ENCODE peak calls at places on chromosome 22, in nine cellular contexts. One of them, this sample, is unnamed.

GRCh38 chr22:48135641-48136040 is 1373.2 kb downstream of the TBC1D22A start:
- DNase-seq in ovary: no peak
- DNase-seq in Caco-2: no peak
- DNase-seq in retinal pigment epithelial cell: no peak
- DNase-seq in IMR-90: no peak
- DNase-seq in tibial artery: no peak
- DNase-seq in left ventricle myocardium inferior: no peak
- DNase-seq in BE2C: no peak
- DNase-seq in stomach: no peak
- DNase-seq in this sample: no peak

GRCh38 chr22:45290410-45290936 is 5.7 kb downstream of the UPK3A start:
- DNase-seq in ovary: no peak
- DNase-seq in Caco-2: no peak
- DNase-seq in retinal pigment epithelial cell: peak; percentile 77
- DNase-seq in IMR-90: peak; percentile 83
- DNase-seq in tibial artery: no peak
- DNase-seq in left ventricle myocardium inferior: no peak
- DNase-seq in BE2C: peak; percentile 71
- DNase-seq in stomach: peak; percentile 38
- DNase-seq in this sample: peak; percentile 58

GRCh38 chr22:45553333-45554039 is 50.8 kb downstream of the FBLN1 start:
- DNase-seq in ovary: peak; percentile 94
- DNase-seq in Caco-2: peak; percentile 74
- DNase-seq in retinal pigment epithelial cell: no peak
- DNase-seq in IMR-90: peak; percentile 93
- DNase-seq in tibial artery: peak; percentile 86
- DNase-seq in left ventricle myocardium inferior: peak; percentile 77
- DNase-seq in BE2C: peak; percentile 90
- DNase-seq in stomach: peak; percentile 68
- DNase-seq in this sample: peak; percentile 59

GRCh38 chr22:20536590-20537324 is 29.3 kb downstream of the MED15 start:
- DNase-seq in ovary: no peak
- DNase-seq in Caco-2: no peak
- DNase-seq in retinal pigment epithelial cell: no peak
- DNase-seq in IMR-90: no peak
- DNase-seq in tibial artery: no peak
- DNase-seq in left ventricle myocardium inferior: peak; percentile 61
- DNase-seq in BE2C: peak; percentile 96
- DNase-seq in stomach: no peak
- DNase-seq in this sample: no peak

GRCh38 chr22:23063539-23064380 is 6.6 kb upstream of the GNAZ start:
- DNase-seq in ovary: peak; percentile 29
- DNase-seq in Caco-2: no peak
- DNase-seq in retinal pigment epithelial cell: no peak
- DNase-seq in IMR-90: no peak
- DNase-seq in tibial artery: peak; percentile 17
- DNase-seq in left ventricle myocardium inferior: no peak
- DNase-seq in BE2C: peak; percentile 3
- DNase-seq in stomach: peak; percentile 22
- DNase-seq in this sample: no peak

GRCh38 chr22:29830585-29830984 is 7.5 kb downstream of the ASCC2 start:
- DNase-seq in ovary: no peak
- DNase-seq in Caco-2: no peak
- DNase-seq in retinal pigment epithelial cell: no peak
- DNase-seq in IMR-90: no peak
- DNase-seq in tibial artery: no peak
- DNase-seq in left ventricle myocardium inferior: peak; percentile 68
- DNase-seq in BE2C: peak; percentile 22
- DNase-seq in stomach: no peak
- DNase-seq in this sample: no peak

GRCh38 chr22:35037089-35037488 is 28.9 kb upstream of the ISX start:
- DNase-seq in ovary: no peak
- DNase-seq in Caco-2: peak; percentile 8
- DNase-seq in retinal pigment epithelial cell: no peak
- DNase-seq in IMR-90: no peak
- DNase-seq in tibial artery: no peak
- DNase-seq in left ventricle myocardium inferior: no peak
- DNase-seq in BE2C: no peak
- DNase-seq in stomach: no peak
- DNase-seq in this sample: no peak

GRCh38 chr22:48091656-48092223 is 1329.3 kb downstream of the TBC1D22A start:
- DNase-seq in ovary: no peak
- DNase-seq in Caco-2: no peak
- DNase-seq in retinal pigment epithelial cell: no peak
- DNase-seq in IMR-90: no peak
- DNase-seq in tibial artery: no peak
- DNase-seq in left ventricle myocardium inferior: no peak
- DNase-seq in BE2C: no peak
- DNase-seq in stomach: no peak
- DNase-seq in this sample: no peak

DNA sequence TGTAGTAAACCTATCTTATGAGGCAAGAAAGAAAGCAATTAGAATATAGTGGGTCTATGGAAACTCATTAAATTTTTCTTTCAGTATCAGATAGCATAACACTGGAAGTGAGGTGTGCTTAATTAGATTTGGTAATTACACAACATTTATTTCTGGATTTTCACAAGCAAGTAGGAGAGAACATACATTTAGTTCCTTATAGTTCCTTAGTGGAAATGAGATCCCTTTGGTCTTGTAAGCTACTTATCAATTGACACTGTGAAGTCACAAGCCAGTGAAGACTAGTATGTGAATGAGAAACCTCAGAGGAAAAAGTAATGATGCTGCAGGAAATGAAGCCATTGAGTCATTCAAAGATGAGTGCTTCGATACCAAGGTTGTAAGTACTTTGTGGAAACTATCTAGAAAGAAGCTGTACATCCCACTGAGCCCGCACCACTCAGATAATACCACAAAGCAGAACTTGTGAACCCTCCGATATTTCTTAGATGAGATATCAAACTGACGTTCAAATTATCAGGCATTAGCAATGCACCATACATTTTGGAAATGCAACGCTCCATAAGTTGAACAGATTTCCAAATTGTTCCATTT is 53.5 kb downstream of the ENTHD1 start:
- DNase-seq in ovary: no peak
- DNase-seq in Caco-2: no peak
- DNase-seq in retinal pigment epithelial cell: no peak
- DNase-seq in IMR-90: no peak
- DNase-seq in tibial artery: no peak
- DNase-seq in left ventricle myocardium inferior: no peak
- DNase-seq in BE2C: no peak
- DNase-seq in stomach: no peak
- DNase-seq in this sample: no peak
- H3K4me3 ChIP-seq in ovary: no peak overlapping the region
- H3K4me3 ChIP-seq in Caco-2: no peak overlapping the region
- H3K4me3 ChIP-seq in retinal pigment epithelial cell: no peak overlapping the region
- H3K4me3 ChIP-seq in IMR-90: no peak overlapping the region
- H3K4me3 ChIP-seq in tibial artery: no peak overlapping the region
- H3K4me3 ChIP-seq in left ventricle myocardium inferior: no peak overlapping the region
- H3K4me3 ChIP-seq in BE2C: no peak overlapping the region
- H3K4me3 ChIP-seq in stomach: no peak overlapping the region
- H3K4me3 ChIP-seq in this sample: no peak overlapping the region

GRCh38 chr22:36103891-36104290 is 56.7 kb downstream of the APOL3 start:
- DNase-seq in ovary: peak; percentile 3
- DNase-seq in Caco-2: no peak
- DNase-seq in retinal pigment epithelial cell: no peak
- DNase-seq in IMR-90: no peak
- DNase-seq in tibial artery: no peak
- DNase-seq in left ventricle myocardium inferior: no peak
- DNase-seq in BE2C: no peak
- DNase-seq in stomach: no peak
- DNase-seq in this sample: no peak

GRCh38 chr22:36102995-36103394 is 57.6 kb downstream of the APOL3 start:
- DNase-seq in ovary: no peak
- DNase-seq in Caco-2: no peak
- DNase-seq in retinal pigment epithelial cell: no peak
- DNase-seq in IMR-90: no peak
- DNase-seq in tibial artery: no peak
- DNase-seq in left ventricle myocardium inferior: no peak
- DNase-seq in BE2C: no peak
- DNase-seq in stomach: no peak
- DNase-seq in this sample: no peak

GRCh38 chr22:36104988-36105387 is 55.6 kb downstream of the APOL3 start:
- DNase-seq in ovary: no peak
- DNase-seq in Caco-2: no peak
- DNase-seq in retinal pigment epithelial cell: no peak
- DNase-seq in IMR-90: peak; percentile 36
- DNase-seq in tibial artery: no peak
- DNase-seq in left ventricle myocardium inferior: no peak
- DNase-seq in BE2C: no peak
- DNase-seq in stomach: no peak
- DNase-seq in this sample: no peak

GRCh38 chr22:36106910-36107309 is 53.6 kb downstream of the APOL3 start:
- DNase-seq in ovary: no peak
- DNase-seq in Caco-2: no peak
- DNase-seq in retinal pigment epithelial cell: no peak
- DNase-seq in IMR-90: no peak
- DNase-seq in tibial artery: no peak
- DNase-seq in left ventricle myocardium inferior: no peak
- DNase-seq in BE2C: no peak
- DNase-seq in stomach: no peak
- DNase-seq in this sample: no peak

GRCh38 chr22:36104435-36104834 is 56.1 kb downstream of the APOL3 start:
- DNase-seq in ovary: no peak
- DNase-seq in Caco-2: no peak
- DNase-seq in retinal pigment epithelial cell: no peak
- DNase-seq in IMR-90: no peak
- DNase-seq in tibial artery: no peak
- DNase-seq in left ventricle myocardium inferior: no peak
- DNase-seq in BE2C: no peak
- DNase-seq in stomach: no peak
- DNase-seq in this sample: no peak
- TF ChIP-seq CTCF in ovary: no peak
- TF ChIP-seq CTCF in Caco-2: no peak
- TF ChIP-seq CTCF in retinal pigment epithelial cell: no peak
- TF ChIP-seq CTCF in IMR-90: no peak
- TF ChIP-seq CTCF in tibial artery: no peak
- TF ChIP-seq CTCF in left ventricle myocardium inferior: no peak
- TF ChIP-seq CTCF in BE2C: no peak
- TF ChIP-seq CTCF in stomach: no peak
- TF ChIP-seq CTCF in this sample: no peak

GRCh38 chr22:17779286-17780115 is 5.2 kb upstream of the BID start:
- DNase-seq in ovary: no peak
- DNase-seq in Caco-2: no peak
- DNase-seq in retinal pigment epithelial cell: no peak
- DNase-seq in IMR-90: no peak
- DNase-seq in tibial artery: no peak
- DNase-seq in left ventricle myocardium inferior: no peak
- DNase-seq in BE2C: peak; percentile 53
- DNase-seq in stomach: no peak
- DNase-seq in this sample: no peak

GRCh38 chr22:17777005-17777716 is 2.9 kb upstream of the BID start:
- DNase-seq in ovary: no peak
- DNase-seq in Caco-2: no peak
- DNase-seq in retinal pigment epithelial cell: no peak
- DNase-seq in IMR-90: no peak
- DNase-seq in tibial artery: no peak
- DNase-seq in left ventricle myocardium inferior: no peak
- DNase-seq in BE2C: no peak
- DNase-seq in stomach: peak; percentile 55
- DNase-seq in this sample: no peak

GRCh38 chr22:17778412-17778976 is 4.2 kb upstream of the BID start:
- DNase-seq in ovary: no peak
- DNase-seq in Caco-2: no peak
- DNase-seq in retinal pigment epithelial cell: no peak
- DNase-seq in IMR-90: no peak
- DNase-seq in tibial artery: no peak
- DNase-seq in left ventricle myocardium inferior: no peak
- DNase-seq in BE2C: no peak
- DNase-seq in stomach: no peak
- DNase-seq in this sample: no peak

GRCh38 chr22:17775781-17776470 is 1.7 kb upstream of the BID start:
- DNase-seq in ovary: no peak
- DNase-seq in Caco-2: no peak
- DNase-seq in retinal pigment epithelial cell: no peak
- DNase-seq in IMR-90: no peak
- DNase-seq in tibial artery: no peak
- DNase-seq in left ventricle myocardium inferior: no peak
- DNase-seq in BE2C: no peak
- DNase-seq in stomach: no peak
- DNase-seq in this sample: no peak

DNA sequence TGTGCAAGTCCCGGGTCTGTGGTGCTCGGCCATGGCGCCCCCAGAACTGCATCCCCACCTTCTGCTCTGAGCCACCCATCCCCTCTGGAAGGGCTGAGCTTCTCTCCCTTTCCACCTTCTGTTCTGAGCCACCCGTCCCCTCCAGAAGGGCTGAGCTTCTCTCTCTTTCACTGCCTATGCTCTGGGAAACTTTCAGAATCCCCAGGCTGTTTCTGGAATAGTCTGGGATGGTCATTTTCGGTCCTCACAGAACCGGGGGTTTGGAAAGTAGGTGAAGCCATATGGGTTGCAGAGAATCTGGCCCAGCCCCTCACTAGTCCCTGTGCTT is 3.4 kb upstream of the BID start:
- DNase-seq in ovary: no peak
- DNase-seq in Caco-2: no peak
- DNase-seq in retinal pigment epithelial cell: no peak
- DNase-seq in IMR-90: no peak
- DNase-seq in tibial artery: no peak
- DNase-seq in left ventricle myocardium inferior: no peak
- DNase-seq in BE2C: no peak
- DNase-seq in stomach: no peak
- DNase-seq in this sample: no peak
- H3K4me3 ChIP-seq in ovary: no peak overlapping the region
- H3K4me3 ChIP-seq in Caco-2: no peak overlapping the region
- H3K4me3 ChIP-seq in retinal pigment epithelial cell: no peak overlapping the region
- H3K4me3 ChIP-seq in IMR-90: no peak overlapping the region
- H3K4me3 ChIP-seq in tibial artery: peak overlapping the region; percentile 21
- H3K4me3 ChIP-seq in left ventricle myocardium inferior: peak overlapping the region; percentile 48
- H3K4me3 ChIP-seq in BE2C: no peak overlapping the region
- H3K4me3 ChIP-seq in stomach: peak overlapping the region; percentile 38
- H3K4me3 ChIP-seq in this sample: no peak overlapping the region

GRCh38 chr22:41537203-41537602 is 7.1 kb downstream of the POLR3H start:
- DNase-seq in ovary: no peak
- DNase-seq in Caco-2: no peak
- DNase-seq in retinal pigment epithelial cell: no peak
- DNase-seq in IMR-90: no peak
- DNase-seq in tibial artery: no peak
- DNase-seq in left ventricle myocardium inferior: no peak
- DNase-seq in BE2C: no peak
- DNase-seq in stomach: no peak
- DNase-seq in this sample: no peak

GRCh38 chr22:41534219-41534618 is 10.1 kb downstream of the POLR3H start:
- DNase-seq in ovary: no peak
- DNase-seq in Caco-2: no peak
- DNase-seq in retinal pigment epithelial cell: no peak
- DNase-seq in IMR-90: no peak
- DNase-seq in tibial artery: no peak
- DNase-seq in left ventricle myocardium inferior: no peak
- DNase-seq in BE2C: no peak
- DNase-seq in stomach: no peak
- DNase-seq in this sample: no peak

GRCh38 chr22:41531736-41532477 is 12.4 kb downstream of the POLR3H start:
- DNase-seq in ovary: no peak
- DNase-seq in Caco-2: no peak
- DNase-seq in retinal pigment epithelial cell: no peak
- DNase-seq in IMR-90: no peak
- DNase-seq in tibial artery: no peak
- DNase-seq in left ventricle myocardium inferior: no peak
- DNase-seq in BE2C: no peak
- DNase-seq in stomach: no peak
- DNase-seq in this sample: no peak

GRCh38 chr22:41532908-41533825 is 11.1 kb downstream of the POLR3H start:
- DNase-seq in ovary: peak; percentile 85
- DNase-seq in Caco-2: peak; percentile 78
- DNase-seq in retinal pigment epithelial cell: no peak
- DNase-seq in IMR-90: peak; percentile 58
- DNase-seq in tibial artery: peak; percentile 56
- DNase-seq in left ventricle myocardium inferior: peak; percentile 79
- DNase-seq in BE2C: peak; percentile 86
- DNase-seq in stomach: peak; percentile 82
- DNase-seq in this sample: no peak

GRCh38 chr22:41535244-41535643 is 9.0 kb downstream of the POLR3H start:
- DNase-seq in ovary: no peak
- DNase-seq in Caco-2: peak; percentile 46
- DNase-seq in retinal pigment epithelial cell: no peak
- DNase-seq in IMR-90: no peak
- DNase-seq in tibial artery: no peak
- DNase-seq in left ventricle myocardium inferior: no peak
- DNase-seq in BE2C: peak; percentile 56
- DNase-seq in stomach: no peak
- DNase-seq in this sample: no peak
- TF ChIP-seq CTCF in ovary: no peak
- TF ChIP-seq CTCF in Caco-2: no peak
- TF ChIP-seq CTCF in retinal pigment epithelial cell: peak; percentile 50
- TF ChIP-seq CTCF in IMR-90: peak; percentile 25
- TF ChIP-seq CTCF in tibial artery: no peak
- TF ChIP-seq CTCF in left ventricle myocardium inferior: peak; percentile 10
- TF ChIP-seq CTCF in BE2C: peak; percentile 60
- TF ChIP-seq CTCF in stomach: no peak
- TF ChIP-seq CTCF in this sample: peak; percentile 40